ENCODE peak calls at places on chromosomes 16 and 17, in six cellular contexts. One of them, this sample, is unnamed.

GRCh38 chr17:7440823-7441174 is 1.5 kb downstream of the FGF11 start:
- DNase-seq in islet precursor cell: peak
- DNase-seq in lower leg skin: no peak
- DNase-seq in PC-3: peak
- DNase-seq in activated CD8-positive, alpha-beta T cell treated with anti-CD3 and anti-CD28 coated beads, Interleukin-2, amount 10 ng/mL, durations not matched to agents 7 days and 5 days: peak
- DNase-seq in activated CD4-positive, alpha-beta T cell treated with anti-CD3 and anti-CD28 coated beads for 1 hour: no peak
- DNase-seq in this sample: no peak

GRCh38 chr16:50195276-50195675 is 42.2 kb downstream of the TENT4B start:
- DNase-seq in PC-3: peak
- DNase-seq in lower leg skin: no peak
- DNase-seq in activated CD4-positive, alpha-beta T cell treated with anti-CD3 and anti-CD28 coated beads for 1 hour: no peak
- DNase-seq in activated CD8-positive, alpha-beta T cell treated with anti-CD3 and anti-CD28 coated beads, Interleukin-2, amount 10 ng/mL, durations not matched to agents 7 days and 5 days: no peak
- DNase-seq in islet precursor cell: no peak
- DNase-seq in this sample: no peak

GRCh38 chr16:86777098-86777946 is 199.0 kb downstream of the FOXL1 start:
- DNase-seq in activated CD8-positive, alpha-beta T cell treated with anti-CD3 and anti-CD28 coated beads, Interleukin-2, amount 10 ng/mL, durations not matched to agents 7 days and 5 days: no peak
- DNase-seq in islet precursor cell: no peak
- DNase-seq in PC-3: no peak
- DNase-seq in lower leg skin: no peak
- DNase-seq in activated CD4-positive, alpha-beta T cell treated with anti-CD3 and anti-CD28 coated beads for 1 hour: no peak
- DNase-seq in this sample: no peak

GRCh38 chr17:65783845-65784334 is 222.4 kb upstream of the AXIN2 start:
- DNase-seq in islet precursor cell: no peak
- DNase-seq in activated CD4-positive, alpha-beta T cell treated with anti-CD3 and anti-CD28 coated beads for 1 hour: no peak
- DNase-seq in PC-3: peak
- DNase-seq in activated CD8-positive, alpha-beta T cell treated with anti-CD3 and anti-CD28 coated beads, Interleukin-2, amount 10 ng/mL, durations not matched to agents 7 days and 5 days: no peak
- DNase-seq in lower leg skin: no peak
- DNase-seq in this sample: no peak

GRCh38 chr17:38912221-38912813 is 13.1 kb upstream of the LASP1NB start:
- DNase-seq in activated CD4-positive, alpha-beta T cell treated with anti-CD3 and anti-CD28 coated beads for 1 hour: no peak
- DNase-seq in PC-3: no peak
- DNase-seq in lower leg skin: no peak
- DNase-seq in activated CD8-positive, alpha-beta T cell treated with anti-CD3 and anti-CD28 coated beads, Interleukin-2, amount 10 ng/mL, durations not matched to agents 7 days and 5 days: no peak
- DNase-seq in islet precursor cell: peak
- DNase-seq in this sample: no peak

GRCh38 chr17:79298801-79299200 is 224.2 kb downstream of the ENGASE start:
- DNase-seq in islet precursor cell: no peak
- DNase-seq in lower leg skin: no peak
- DNase-seq in activated CD4-positive, alpha-beta T cell treated with anti-CD3 and anti-CD28 coated beads for 1 hour: no peak
- DNase-seq in activated CD8-positive, alpha-beta T cell treated with anti-CD3 and anti-CD28 coated beads, Interleukin-2, amount 10 ng/mL, durations not matched to agents 7 days and 5 days: no peak
- DNase-seq in PC-3: no peak
- DNase-seq in this sample: no peak

GRCh38 chr16:30065943-30066881 is 652 bp downstream of the ALDOA start:
- DNase-seq in islet precursor cell: no peak
- DNase-seq in PC-3: no peak
- DNase-seq in activated CD4-positive, alpha-beta T cell treated with anti-CD3 and anti-CD28 coated beads for 1 hour: peak
- DNase-seq in activated CD8-positive, alpha-beta T cell treated with anti-CD3 and anti-CD28 coated beads, Interleukin-2, amount 10 ng/mL, durations not matched to agents 7 days and 5 days: no peak
- DNase-seq in lower leg skin: no peak
- DNase-seq in this sample: no peak

GRCh38 chr16:31143036-31143888 is 6.6 kb downstream of the PRSS36 start:
- DNase-seq in lower leg skin: no peak
- DNase-seq in activated CD4-positive, alpha-beta T cell treated with anti-CD3 and anti-CD28 coated beads for 1 hour: no peak
- DNase-seq in islet precursor cell: no peak
- DNase-seq in PC-3: no peak
- DNase-seq in activated CD8-positive, alpha-beta T cell treated with anti-CD3 and anti-CD28 coated beads, Interleukin-2, amount 10 ng/mL, durations not matched to agents 7 days and 5 days: no peak
- DNase-seq in this sample: no peak

GRCh38 chr17:30939059-30939689 is 17.4 kb downstream of the ADAP2 start:
- DNase-seq in islet precursor cell: no peak
- DNase-seq in PC-3: no peak
- DNase-seq in activated CD4-positive, alpha-beta T cell treated with anti-CD3 and anti-CD28 coated beads for 1 hour: no peak
- DNase-seq in activated CD8-positive, alpha-beta T cell treated with anti-CD3 and anti-CD28 coated beads, Interleukin-2, amount 10 ng/mL, durations not matched to agents 7 days and 5 days: no peak
- DNase-seq in lower leg skin: no peak
- DNase-seq in this sample: no peak

GRCh38 chr17:9350083-9350482 is 225.5 kb downstream of the STX8 start:
- DNase-seq in lower leg skin: no peak
- DNase-seq in activated CD8-positive, alpha-beta T cell treated with anti-CD3 and anti-CD28 coated beads, Interleukin-2, amount 10 ng/mL, durations not matched to agents 7 days and 5 days: no peak
- DNase-seq in islet precursor cell: no peak
- DNase-seq in activated CD4-positive, alpha-beta T cell treated with anti-CD3 and anti-CD28 coated beads for 1 hour: no peak
- DNase-seq in PC-3: peak
- DNase-seq in this sample: no peak

GRCh38 chr16:57697896-57698537 is 3.4 kb downstream of the DRC7 start:
- DNase-seq in activated CD4-positive, alpha-beta T cell treated with anti-CD3 and anti-CD28 coated beads for 1 hour: no peak
- DNase-seq in islet precursor cell: no peak
- DNase-seq in PC-3: no peak
- DNase-seq in activated CD8-positive, alpha-beta T cell treated with anti-CD3 and anti-CD28 coated beads, Interleukin-2, amount 10 ng/mL, durations not matched to agents 7 days and 5 days: no peak
- DNase-seq in lower leg skin: no peak
- DNase-seq in this sample: no peak

GRCh38 chr17:78484300-78485159 is 92.7 kb downstream of the DNAH17 start:
- DNase-seq in lower leg skin: no peak
- DNase-seq in PC-3: no peak
- DNase-seq in activated CD8-positive, alpha-beta T cell treated with anti-CD3 and anti-CD28 coated beads, Interleukin-2, amount 10 ng/mL, durations not matched to agents 7 days and 5 days: peak
- DNase-seq in islet precursor cell: peak
- DNase-seq in activated CD4-positive, alpha-beta T cell treated with anti-CD3 and anti-CD28 coated beads for 1 hour: peak
- DNase-seq in this sample: peak

GRCh38 chr16:50037791-50038190 is 12.8 kb downstream of the CNEP1R1 start:
- DNase-seq in PC-3: no peak
- DNase-seq in islet precursor cell: no peak
- DNase-seq in activated CD8-positive, alpha-beta T cell treated with anti-CD3 and anti-CD28 coated beads, Interleukin-2, amount 10 ng/mL, durations not matched to agents 7 days and 5 days: no peak
- DNase-seq in activated CD4-positive, alpha-beta T cell treated with anti-CD3 and anti-CD28 coated beads for 1 hour: no peak
- DNase-seq in lower leg skin: no peak
- DNase-seq in this sample: peak

GRCh38 chr16:54986404-54986803 is 55.7 kb downstream of the IRX5 start:
- DNase-seq in PC-3: no peak
- DNase-seq in lower leg skin: no peak
- DNase-seq in islet precursor cell: no peak
- DNase-seq in activated CD4-positive, alpha-beta T cell treated with anti-CD3 and anti-CD28 coated beads for 1 hour: no peak
- DNase-seq in activated CD8-positive, alpha-beta T cell treated with anti-CD3 and anti-CD28 coated beads, Interleukin-2, amount 10 ng/mL, durations not matched to agents 7 days and 5 days: no peak
- DNase-seq in this sample: no peak

This sample was measured in KBM-7.